ENCODE peak calls at places on chromosomes 7 and 10, in seven cellular contexts. E is NCI-H1436, Y is lower leg skin, W is Right ventricle myocardium inferior, G is upper lobe of right lung, T is astrocyte, F is NCI-H146. P is an unnamed sample.
A peak's percentile ranks its signal among the peaks of the same experiment; 100 is the strongest.

GRCh38 chr10:75012471-75012870 is 99.0 kb upstream of the SAMD8 start:
- DNase-seq in E (no peak), Y (no peak), W (no peak), G (no peak), T (no peak), F (no peak), P (no peak)

GRCh38 chr10:28652101-28652500 is 25.2 kb upstream of the BAMBI start:
- DNase-seq in E (no peak), Y (no peak), W (no peak), G (no peak), T (no peak), F (no peak), P (no peak)

GRCh38 chr10:84415539-84416244 is 87.3 kb downstream of the CCSER2 start:
- DNase-seq in E (no peak), Y (no peak), W (no peak), G (peak; percentile 70), T (peak; percentile 50), F (peak; percentile 28), P (no peak)

GRCh38 chr10:71975087-71975890 is 11.1 kb downstream of the CHST3 start:
- DNase-seq in E (no peak), Y (no peak), W (no peak), G (peak; percentile 63), T (no peak), F (no peak), P (peak; percentile 84)

GRCh38 chr7:107479303-107479702 is 9.4 kb downstream of the GPR22 start:
- DNase-seq in E (no peak), Y (no peak), W (no peak), G (no peak), T (no peak), F (peak; percentile 10), P (no peak)

GRCh38 chr10:128063736-128064614 is 62.2 kb downstream of the MKI67 start:
- DNase-seq in E (no peak), Y (no peak), W (peak; percentile 64), G (peak; percentile 75), T (no peak), F (no peak), P (no peak)

GRCh38 chr7:9889557-9889956 is 1084.1 kb upstream of the PHF14 start:
- DNase-seq in E (no peak), Y (no peak), W (no peak), G (peak; percentile 66), T (no peak), F (no peak), P (no peak)

GRCh38 chr7:4648111-4648510 is 34.0 kb upstream of the FOXK1 start:
- DNase-seq in E (no peak), Y (no peak), W (no peak), G (no peak), T (no peak), F (no peak), P (no peak)

GRCh38 chr7:16554518-16555236 is 28.1 kb downstream of the LRRC72 start:
- DNase-seq in E (no peak), Y (no peak), W (no peak), G (no peak), T (no peak), F (no peak), P (no peak)

GRCh38 chr7:28347462-28347861 is 64.9 kb upstream of the CREB5 start:
- DNase-seq in E (no peak), Y (no peak), W (no peak), G (no peak), T (no peak), F (no peak), P (no peak)

GRCh38 chr7:13949450-13949849 is 40.0 kb downstream of the ETV1 start:
- DNase-seq in E (peak; percentile 89), Y (no peak), W (no peak), G (no peak), T (no peak), F (peak; percentile 5), P (no peak)

GRCh38 chr7:67518580-67518979 is 521.9 kb downstream of the TYW1 start:
- DNase-seq in E (no peak), Y (no peak), W (peak; percentile 71), G (no peak), T (no peak), F (no peak), P (no peak)

GRCh38 chr10:42875792-42876191 is 93.2 kb downstream of the BMS1 start:
- DNase-seq in E (no peak), Y (no peak), W (no peak), G (no peak), T (no peak), F (no peak), P (no peak)

GRCh38 chr7:99108615-99109014 is 35.3 kb downstream of the SMURF1 start:
- DNase-seq in E (no peak), Y (no peak), W (no peak), G (no peak), T (peak; percentile 56), F (no peak), P (no peak)

GRCh38 chr10:126259883-126260282 is 128.4 kb downstream of the ADAM12 start:
- DNase-seq in E (no peak), Y (no peak), W (no peak), G (no peak), T (no peak), F (no peak), P (no peak)

GRCh38 chr10:4136121-4136520 is 351.1 kb upstream of the KLF6 start:
- DNase-seq in E (no peak), Y (no peak), W (no peak), G (no peak), T (no peak), F (no peak), P (no peak)

GRCh38 chr7:124671976-124672375 is 93.6 kb downstream of the GPR37 start:
- DNase-seq in E (no peak), Y (no peak), W (no peak), G (no peak), T (no peak), F (no peak), P (no peak)

GRCh38 chr10:11025978-11026377 is 8.3 kb downstream of the CELF2 start:
- DNase-seq in E (no peak), Y (no peak), W (no peak), G (no peak), T (no peak), F (no peak), P (no peak)

GRCh38 chr7:41097501-41097900 is 605.4 kb downstream of the INHBA start:
- DNase-seq in E (no peak), Y (no peak), W (no peak), G (no peak), T (peak; percentile 99), F (no peak), P (no peak)

GRCh38 chr7:131170440-131171105 is 157.1 kb upstream of the MKLN1 start:
- DNase-seq in E (no peak), Y (no peak), W (no peak), G (no peak), T (peak; percentile 23), F (no peak), P (no peak)

GRCh38 chr10:119750391-119751230 is 24.8 kb downstream of the INPP5F start:
- DNase-seq in E (peak; percentile 66), Y (peak; percentile 73), W (no peak), G (no peak), T (peak; percentile 55), F (peak; percentile 69), P (peak; percentile 70)

GRCh38 chr10:131174651-131175540 is 136.6 kb downstream of the TCERG1L start:
- DNase-seq in E (no peak), Y (no peak), W (no peak), G (no peak), T (no peak), F (no peak), P (no peak)

GRCh38 chr10:121927361-121927840 is 430 bp downstream of the ATE1 start:
- DNase-seq in E (peak; percentile 9), Y (peak; percentile 38), W (peak; percentile 78), G (peak; percentile 78), T (peak; percentile 39), F (peak; percentile 75), P (peak; percentile 59)

GRCh38 chr10:121694966-121695340 is 96.7 kb upstream of the FGFR2 start:
- DNase-seq in E (no peak), Y (peak; percentile 35), W (no peak), G (no peak), T (no peak), F (no peak), P (no peak)

GRCh38 chr7:70856889-70857511 is 274.9 kb upstream of the GALNT17 start:
- DNase-seq in E (peak; percentile 31), Y (peak; percentile 31), W (no peak), G (peak; percentile 82), T (peak; percentile 7), F (peak; percentile 40), P (peak; percentile 45)

GRCh38 chr10:89518876-89519842 is 16.2 kb downstream of the SLC16A12 start:
- DNase-seq in E (no peak), Y (peak; percentile 69), W (no peak), G (no peak), T (no peak), F (no peak), P (no peak)

GRCh38 chr10:33370434-33370930 is 36.0 kb upstream of the NRP1 start:
- DNase-seq in E (no peak), Y (no peak), W (no peak), G (no peak), T (no peak), F (no peak), P (no peak)

GRCh38 chr7:46554688-46555422 is 633.8 kb upstream of the IGFBP3 start:
- DNase-seq in E (no peak), Y (no peak), W (no peak), G (no peak), T (peak; percentile 76), F (no peak), P (no peak)

GRCh38 chr7:129213828-129214227 is 11.0 kb upstream of the AHCYL2 start:
- DNase-seq in E (no peak), Y (no peak), W (no peak), G (no peak), T (no peak), F (peak; percentile 76), P (no peak)

GRCh38 chr10:21138769-21139324 is 241.7 kb upstream of the NEBL start:
- DNase-seq in E (no peak), Y (no peak), W (no peak), G (no peak), T (no peak), F (peak; percentile 75), P (no peak)

GRCh38 chr10:24209946-24210491 is 1.1 kb downstream of the KIAA1217 start:
- DNase-seq in E (no peak), Y (peak; percentile 19), W (no peak), G (no peak), T (peak; percentile 84), F (no peak), P (no peak)

GRCh38 chr10:60974463-60975149 is 30.6 kb upstream of the RHOBTB1 start:
- DNase-seq in E (no peak), Y (no peak), W (no peak), G (no peak), T (peak; percentile 56), F (no peak), P (no peak)

GRCh38 chr10:28365840-28366239 is 63.0 kb upstream of the MPP7 start:
- DNase-seq in E (no peak), Y (no peak), W (no peak), G (no peak), T (no peak), F (no peak), P (no peak)

GRCh38 chr7:131688738-131689661 is 132.6 kb upstream of the PODXL start:
- DNase-seq in E (peak; percentile 49), Y (peak; percentile 48), W (no peak), G (no peak), T (peak; percentile 9), F (peak; percentile 53), P (peak; percentile 62)

GRCh38 chr7:142469653-142470335 is 211.9 kb upstream of the PRSS58 start:
- DNase-seq in E (no peak), Y (no peak), W (no peak), G (no peak), T (no peak), F (no peak), P (no peak)

P was measured in nucleus accumbens.